ENCODE peak calls at places on chromosomes 16 and 17, in five cellular contexts. P is brain microvascular endothelial cell; V is naive thymus-derived CD4-positive, alpha-beta T cell; J is mesendoderm; B is kidney epithelial cell. D is an unnamed sample.

GRCh38 chr17:66548659-66549311 is 246.4 kb downstream of the PRKCA start:
- DNase-seq in P (peak), V (no peak), J (peak), B (no peak), D (peak)

GRCh38 chr16:55000595-55000994 is 69.9 kb downstream of the IRX5 start:
- DNase-seq in P (peak), V (no peak), J (no peak), B (no peak), D (no peak)

GRCh38 chr17:45790296-45790922 is 6.3 kb downstream of the CRHR1 start:
- DNase-seq in P (no peak), V (no peak), J (no peak), B (no peak), D (peak)

GRCh38 chr17:42520540-42520951 is 15.5 kb upstream of the NAGLU start:
- DNase-seq in P (peak), V (no peak), J (peak), B (no peak), D (no peak)

GRCh38 chr17:35766903-35767510 is 6.3 kb downstream of the C17orf50 start:
- DNase-seq in P (no peak), V (peak), J (no peak), B (no peak), D (peak)

GRCh38 chr16:84849751-84850150 is 30.0 kb downstream of the CRISPLD2 start:
- DNase-seq in P (no peak), V (no peak), J (no peak), B (no peak), D (no peak)

GRCh38 chr17:31318298-31319190 is 2.9 kb downstream of the EVI2A start:
- DNase-seq in P (peak), V (peak), J (peak), B (no peak), D (peak)

GRCh38 chr17:68006797-68007196 is 10.5 kb upstream of the C17orf58 start:
- DNase-seq in P (no peak), V (no peak), J (no peak), B (no peak), D (no peak)

GRCh38 chr17:79388556-79389295 is 222.1 kb downstream of the RBFOX3 start:
- DNase-seq in P (peak), V (no peak), J (peak), B (no peak), D (peak)

GRCh38 chr17:42340691-42341127 is 47.5 kb downstream of the STAT3 start:
- DNase-seq in P (no peak), V (no peak), J (no peak), B (no peak), D (no peak)

GRCh38 chr16:86580798-86581185 is 2.4 kb downstream of the FOXL1 start:
- DNase-seq in P (no peak), V (no peak), J (no peak), B (no peak), D (no peak)

GRCh38 chr16:19294156-19294649 is 8.7 kb downstream of the CLEC19A start:
- DNase-seq in P (no peak), V (no peak), J (no peak), B (no peak), D (peak)

GRCh38 chr17:46818929-46819859 is 702 bp upstream of the WNT3 start:
- DNase-seq in P (no peak), V (peak), J (peak), B (no peak), D (no peak)

GRCh38 chr17:46819906-46820351 is 1.4 kb upstream of the WNT3 start:
- DNase-seq in P (no peak), V (no peak), J (peak), B (no peak), D (no peak)

GRCh38 chr17:46821482-46822387 is 3.2 kb upstream of the WNT3 start:
- DNase-seq in P (no peak), V (no peak), J (peak), B (no peak), D (no peak)

GRCh38 chr17:46822388-46822921 is 4.0 kb upstream of the WNT3 start:
- DNase-seq in P (no peak), V (peak), J (no peak), B (no peak), D (no peak)

GRCh38 chr17:46820592-46821450 is 2.3 kb upstream of the WNT3 start:
- DNase-seq in P (no peak), V (no peak), J (peak), B (no peak), D (no peak)
- H3K4me3 ChIP-seq in P (no peak), V (no peak), J (no peak), B (no peak), D (no peak)

DNA sequence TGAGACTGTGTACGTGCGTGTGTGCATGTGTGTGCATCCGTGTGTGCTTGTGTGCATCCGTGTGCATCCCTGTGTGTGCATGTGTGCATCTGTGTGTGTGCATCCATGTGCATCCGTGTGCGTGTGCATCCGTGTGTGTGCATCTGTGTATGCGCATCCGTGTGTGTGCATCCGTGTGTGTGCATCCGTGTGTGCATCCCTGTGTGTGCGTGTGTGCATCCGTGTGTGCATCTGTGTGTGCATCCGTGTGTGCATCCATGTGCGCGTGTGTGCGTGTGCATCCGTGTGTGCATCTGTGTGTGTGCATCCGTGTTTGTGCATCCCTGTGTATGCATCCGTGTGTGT is 5.3 kb downstream of the ITGAE start:
- DNase-seq in P (no peak), V (no peak), J (no peak), B (no peak), D (no peak)
- H3K4me3 ChIP-seq in P (no peak), V (no peak), J (no peak), B (no peak), D (no peak)

GRCh38 chr16:57689772-57690558 is 4.6 kb upstream of the DRC7 start:
- DNase-seq in P (no peak), V (peak), J (peak), B (peak), D (no peak)
- H3K4me3 ChIP-seq in P (no peak), V (no peak), J (no peak), B (no peak), D (no peak)

GRCh38 chr17:7859028-7859427 is 1.2 kb downstream of the CYB5D1 start:
- DNase-seq in P (no peak), V (no peak), J (no peak), B (no peak), D (no peak)
- H3K4me3 ChIP-seq in P (peak), V (peak), J (peak), B (peak), D (peak)

GRCh38 chr17:40500190-40500589 is 1.2 kb downstream of the TNS4 start:
- DNase-seq in P (no peak), V (no peak), J (no peak), B (no peak), D (no peak)
- H3K4me3 ChIP-seq in P (no peak), V (no peak), J (no peak), B (no peak), D (no peak)

DNA sequence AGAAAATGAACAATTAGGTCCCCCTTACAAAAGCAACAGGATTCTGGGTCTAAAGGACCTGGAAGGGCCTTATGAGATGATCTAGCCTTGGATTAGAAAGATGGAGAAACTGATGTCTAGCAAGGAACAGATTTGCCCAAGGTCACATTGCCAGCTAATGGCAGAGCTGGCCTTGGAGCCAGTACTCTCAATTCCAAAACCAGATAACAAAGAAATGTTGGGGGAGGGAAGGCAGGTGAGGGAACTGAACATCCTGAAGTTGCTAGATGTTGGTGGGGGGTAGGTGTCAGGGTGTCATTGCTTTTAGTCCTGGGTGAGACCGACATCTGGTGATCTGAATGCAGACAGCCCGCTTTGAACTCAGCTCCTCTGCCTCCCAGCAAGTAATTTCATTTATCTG is 11.3 kb upstream of the ZNF423 start:
- DNase-seq in P (no peak), V (no peak), J (no peak), B (no peak), D (no peak)
- H3K4me3 ChIP-seq in P (no peak), V (no peak), J (no peak), B (no peak), D (no peak)

DNA sequence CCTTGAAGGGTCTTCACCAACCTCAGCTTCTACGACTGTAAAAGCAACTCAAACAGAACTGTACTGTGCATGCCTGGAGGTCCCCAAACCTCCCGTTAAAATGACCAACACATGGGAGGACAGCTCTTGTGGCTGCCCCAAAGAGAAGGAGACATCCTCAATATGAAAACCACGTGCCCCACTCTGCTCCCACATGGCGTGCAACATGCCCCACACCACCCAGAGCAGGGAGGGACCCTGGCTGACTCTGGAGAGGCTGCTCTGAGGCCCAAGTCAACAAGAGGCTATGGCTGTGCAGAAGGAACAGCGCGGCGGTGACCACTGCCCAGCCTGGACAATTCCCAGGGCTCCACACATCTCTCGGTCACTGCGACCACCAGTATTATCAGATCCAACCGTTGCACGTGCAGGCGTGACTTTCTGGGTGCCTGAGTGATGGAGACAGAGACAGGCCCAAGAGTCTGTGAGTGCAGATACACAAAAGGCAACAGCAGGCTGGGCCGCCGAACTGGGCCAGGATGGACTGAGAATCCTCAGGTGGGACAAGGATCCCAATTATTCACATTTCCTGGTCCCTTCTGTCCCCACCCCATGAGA is 1.4 kb downstream of the PLD6 start:
- DNase-seq in P (no peak), V (no peak), J (no peak), B (no peak), D (no peak)
- H3K4me3 ChIP-seq in P (peak), V (peak), J (no peak), B (peak), D (peak)

DNA sequence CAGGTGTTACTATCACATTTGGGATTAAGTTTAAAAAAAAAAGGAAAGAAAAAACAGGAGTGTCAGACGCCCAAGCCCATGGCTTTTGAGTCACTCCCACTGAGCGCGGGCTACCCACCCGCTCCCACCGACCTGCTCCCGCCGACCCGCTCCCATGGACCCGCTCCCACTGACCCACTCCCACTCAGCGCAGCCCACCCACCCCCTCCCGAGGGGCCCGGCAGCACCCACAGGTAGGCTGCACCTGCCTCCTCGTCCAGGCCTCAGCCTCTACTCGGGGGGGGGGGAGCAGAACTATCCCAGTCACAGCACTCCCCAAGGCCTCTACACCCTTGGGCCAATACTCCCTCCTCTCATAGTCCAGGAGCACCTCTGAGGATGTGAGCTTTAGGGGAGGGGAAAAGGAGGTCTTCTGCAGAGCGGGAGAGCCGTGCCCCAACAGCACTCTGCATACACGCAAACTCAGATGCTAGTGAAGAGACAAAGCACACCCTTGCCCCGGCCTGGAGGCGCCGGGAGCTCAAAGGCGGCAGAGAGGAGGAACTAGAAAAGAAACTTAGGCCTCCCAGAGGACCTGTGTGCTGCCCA is 2.9 kb downstream of the CLUH start:
- DNase-seq in P (no peak), V (no peak), J (no peak), B (no peak), D (no peak)
- H3K4me3 ChIP-seq in P (no peak), V (no peak), J (no peak), B (no peak), D (no peak)

DNA sequence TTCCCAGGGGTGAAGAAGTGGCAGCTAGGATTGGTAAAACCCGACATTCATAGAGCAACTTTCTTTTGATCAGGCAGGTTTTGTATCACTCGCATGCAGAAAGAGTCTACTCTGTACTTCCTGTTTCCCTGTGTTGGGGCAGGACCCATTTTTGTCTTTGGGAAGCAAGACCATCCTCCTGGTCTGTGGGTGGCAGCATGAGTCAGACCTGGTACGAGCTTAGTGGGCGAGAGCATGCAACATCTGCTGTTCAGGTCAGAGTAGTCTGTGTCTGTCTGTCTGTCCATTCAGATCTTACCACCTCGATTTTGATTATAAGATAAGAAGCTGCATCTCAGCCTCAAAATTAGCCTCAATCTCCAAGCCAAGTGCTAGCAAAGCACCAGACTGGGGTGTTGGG is 111.0 kb downstream of the XYLT1 start:
- DNase-seq in P (no peak), V (peak), J (no peak), B (no peak), D (no peak)
- H3K4me3 ChIP-seq in P (no peak), V (peak), J (no peak), B (no peak), D (no peak)

D was measured in fibroblast of villous mesenchyme.